ENCODE peak calls at places on chromosomes 11 and 22, in ten cellular contexts. G is epithelial cell of esophagus; Q is psoas muscle; H is T-helper 1 cell; V is stimulated activated CD4-positive, alpha-beta T cell treated with anti-CD3 and anti-CD28 coated beads, Interleukin-2, amount 100 ng/mL, for 24 hours; N is stimulated activated CD8-positive, alpha-beta memory T cell treated with anti-CD3 and anti-CD28 coated beads, Interleukin-2, amount 100 ng/mL, for 48 hours; M is mammary epithelial cell; A is hepatic stellate cell; Y is HT1080; C is adipocyte. S is an unnamed sample.

GRCh38 chr22:30249049-30250038 is 2.8 kb upstream of the LIF start:
- DNase-seq in A (no peak), Q (peak), G (no peak), Y (no peak), N (no peak), V (no peak), C (peak), H (no peak), M (peak), S (no peak)

GRCh38 chr11:28835790-28836189 is 727.6 kb downstream of the METTL15 start:
- DNase-seq in N (no peak), Y (peak), H (no peak), C (peak), A (no peak), V (no peak), G (peak), Q (no peak), M (peak), S (peak)

GRCh38 chr11:31671681-31672080 is 139.4 kb downstream of the PAX6 start:
- DNase-seq in M (no peak), C (no peak), H (no peak), G (no peak), Y (no peak), V (no peak), Q (no peak), N (no peak), A (no peak), S (no peak)

GRCh38 chr11:62543680-62544444 is 2.7 kb downstream of the AHNAK start:
- DNase-seq in M (no peak), V (no peak), N (no peak), G (peak), Y (no peak), C (peak), Q (no peak), A (peak), H (no peak), S (no peak)

GRCh38 chr11:120432056-120433018 is 79.2 kb upstream of the GRIK4 start:
- DNase-seq in N (no peak), M (peak), G (peak), Q (no peak), H (peak), V (peak), C (peak), A (peak), Y (peak), S (peak)

GRCh38 chr11:62552465-62552782 is 5.8 kb upstream of the AHNAK start:
- DNase-seq in H (no peak), M (no peak), V (no peak), G (peak), A (no peak), Q (peak), N (no peak), Y (peak), C (no peak), S (peak)

GRCh38 chr11:12126352-12127019 is 16.1 kb downstream of the MICAL2 start:
- DNase-seq in C (peak), M (peak), Q (no peak), V (no peak), G (peak), N (no peak), Y (peak), A (peak), H (no peak), S (peak)

GRCh38 chr22:28821452-28821851 is 21.1 kb upstream of the XBP1 start:
- DNase-seq in G (no peak), H (no peak), Q (no peak), V (no peak), N (no peak), C (no peak), A (no peak), Y (no peak), M (no peak), S (no peak)

S was measured in IMR-90.